ENCODE peak calls at places on chromosomes 3 and 15, in six cellular contexts. F, D, T, O, W and K are unnamed samples.

GRCh38 chr3:144948711-144949110 is 977.1 kb downstream of the DIPK2A start:
- DNase-seq in F (no peak), D (no peak), T (no peak), O (no peak), W (no peak), K (no peak)

GRCh38 chr15:91445701-91446100 is 345.6 kb downstream of the SV2B start:
- DNase-seq in F (no peak), D (no peak), T (no peak), O (no peak), W (peak; percentile 4), K (no peak)

GRCh38 chr15:58583171-58583908 is 151.5 kb downstream of the LIPC start:
- DNase-seq in F (no peak), D (no peak), T (no peak), O (no peak), W (no peak), K (no peak)

GRCh38 chr3:71064288-71064975 is 519.1 kb downstream of the FOXP1 start:
- DNase-seq in F (no peak), D (no peak), T (peak; percentile 73), O (peak; percentile 67), W (peak; percentile 68), K (peak; percentile 39)

GRCh38 chr3:8888296-8888915 is 74.9 kb downstream of the RAD18 start:
- DNase-seq in F (no peak), D (no peak), T (no peak), O (peak; percentile 73), W (peak; percentile 91), K (no peak)

GRCh38 chr3:114310701-114311100 is 16.9 kb downstream of the TIGIT start:
- DNase-seq in F (no peak), D (no peak), T (no peak), O (no peak), W (peak; percentile 40), K (no peak)

GRCh38 chr3:100209948-100210776 is 50.6 kb upstream of the TBC1D23 start:
- DNase-seq in F (no peak), D (no peak), T (no peak), O (peak; percentile 68), W (peak; percentile 30), K (no peak)

GRCh38 chr3:75863878-75864277 is 78.5 kb upstream of the ZNF717 start:
- DNase-seq in F (no peak), D (no peak), T (no peak), O (no peak), W (no peak), K (no peak)

GRCh38 chr3:156352728-156353127 is 202.2 kb downstream of the SSR3 start:
- DNase-seq in F (no peak), D (no peak), T (no peak), O (no peak), W (no peak), K (no peak)

GRCh38 chr3:49701388-49702077 is 12.2 kb downstream of the RNF123 start:
- DNase-seq in F (no peak), D (peak; percentile 74), T (peak; percentile 57), O (no peak), W (no peak), K (no peak)

GRCh38 chr15:93210995-93211394 is 122.0 kb upstream of the RGMA start:
- DNase-seq in F (no peak), D (no peak), T (peak; percentile 90), O (no peak), W (no peak), K (no peak)

GRCh38 chr3:75048650-75049049 is 434.2 kb upstream of the CNTN3 start:
- DNase-seq in F (no peak), D (peak; percentile 29), T (no peak), O (no peak), W (peak; percentile 3), K (no peak)

GRCh38 chr15:94576889-94577533 is 345.6 kb downstream of the MCTP2 start:
- DNase-seq in F (peak; percentile 31), D (peak; percentile 67), T (peak; percentile 71), O (no peak), W (no peak), K (peak; percentile 12)

GRCh38 chr15:82656641-82657266 is 9.6 kb upstream of the CPEB1 start:
- DNase-seq in F (no peak), D (no peak), T (no peak), O (no peak), W (no peak), K (no peak)

GRCh38 chr3:127337001-127337400 is 49.2 kb upstream of the PRR20G start:
- DNase-seq in F (no peak), D (no peak), T (no peak), O (no peak), W (no peak), K (no peak)

GRCh38 chr3:109803274-109803673 is 465.9 kb upstream of the DPPA4 start:
- DNase-seq in F (no peak), D (no peak), T (peak; percentile 27), O (no peak), W (no peak), K (no peak)

GRCh38 chr15:39501366-39501765 is 79.5 kb upstream of the THBS1 start:
- DNase-seq in F (no peak), D (no peak), T (no peak), O (peak; percentile 51), W (peak; percentile 59), K (no peak)

GRCh38 chr15:39499701-39500100 is 81.2 kb upstream of the THBS1 start:
- DNase-seq in F (no peak), D (no peak), T (no peak), O (no peak), W (no peak), K (no peak)

GRCh38 chr15:39503526-39503925 is 77.4 kb upstream of the THBS1 start:
- DNase-seq in F (no peak), D (no peak), T (no peak), O (no peak), W (no peak), K (no peak)

GRCh38 chr15:39502616-39503195 is 78.2 kb upstream of the THBS1 start:
- DNase-seq in F (no peak), D (no peak), T (no peak), O (peak; percentile 68), W (peak; percentile 87), K (no peak)

DNA sequence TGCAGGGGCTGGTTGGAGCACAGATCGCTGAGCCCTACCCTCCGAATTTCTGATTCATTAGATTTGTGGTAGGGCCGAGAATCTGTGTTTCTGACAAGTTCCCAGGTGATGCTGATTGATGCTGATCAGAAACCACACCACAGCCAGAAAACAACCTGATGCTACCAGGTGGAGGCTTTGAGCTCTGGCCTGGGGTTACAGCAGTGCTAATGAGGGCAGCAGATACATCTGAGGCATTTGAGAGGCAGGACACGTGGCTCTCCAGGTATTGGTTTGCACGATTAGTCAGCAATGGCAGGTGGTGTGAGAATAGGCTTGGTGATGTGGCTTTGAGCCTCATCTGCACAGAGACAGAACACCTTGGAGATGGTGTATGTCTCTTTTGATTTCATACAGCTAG is 78.8 kb upstream of the THBS1 start:
- DNase-seq in F (no peak), D (no peak), T (no peak), O (no peak), W (no peak), K (no peak)
- H2BK5ac ChIP-seq in F (no peak overlapping the region), D (no peak overlapping the region), T (no peak overlapping the region), O (no peak overlapping the region), W (peak overlapping the region; percentile 47), K (no peak overlapping the region)

GRCh38 chr3:196181127-196181546 is 30.1 kb downstream of the ZDHHC19 start:
- DNase-seq in F (no peak), D (no peak), T (no peak), O (no peak), W (no peak), K (no peak)

GRCh38 chr3:196178993-196179379 is 32.2 kb downstream of the ZDHHC19 start:
- DNase-seq in F (no peak), D (no peak), T (no peak), O (no peak), W (no peak), K (no peak)

GRCh38 chr3:196177967-196178366 is 33.2 kb downstream of the ZDHHC19 start:
- DNase-seq in F (no peak), D (no peak), T (no peak), O (no peak), W (no peak), K (no peak)

GRCh38 chr3:196179380-196180308 is 31.6 kb downstream of the ZDHHC19 start:
- DNase-seq in F (no peak), D (peak; percentile 74), T (peak; percentile 52), O (no peak), W (peak; percentile 77), K (no peak)

GRCh38 chr3:196180346-196180745 is 30.9 kb downstream of the ZDHHC19 start:
- DNase-seq in F (no peak), D (no peak), T (no peak), O (no peak), W (no peak), K (no peak)
- H3K4me2 ChIP-seq in F (no peak overlapping the region), D (no peak overlapping the region), T (no peak overlapping the region), O (no peak overlapping the region), W (no peak overlapping the region), K (no peak overlapping the region)

GRCh38 chr3:50850639-50851511 is 176.1 kb downstream of the DOCK3 start:
- DNase-seq in F (no peak), D (peak; percentile 39), T (no peak), O (no peak), W (no peak), K (no peak)
- H2BK5ac ChIP-seq in F (peak overlapping the region; percentile 91), D (no peak overlapping the region), T (no peak overlapping the region), O (no peak overlapping the region), W (no peak overlapping the region), K (no peak overlapping the region)

GRCh38 chr15:77568960-77569646 is 63.6 kb downstream of the LINGO1 start:
- DNase-seq in F (no peak), D (no peak), T (no peak), O (peak; percentile 60), W (peak; percentile 11), K (no peak)
- H3K4me2 ChIP-seq in F (no peak overlapping the region), D (no peak overlapping the region), T (no peak overlapping the region), O (peak overlapping the region; percentile 52), W (peak overlapping the region; percentile 67), K (no peak overlapping the region)

GRCh38 chr15:64443747-64444621 is 16.4 kb upstream of the ZNF609 start:
- DNase-seq in F (no peak), D (no peak), T (no peak), O (peak; percentile 74), W (peak; percentile 92), K (no peak)
- H2BK5ac ChIP-seq in F (no peak overlapping the region), D (no peak overlapping the region), T (no peak overlapping the region), O (peak overlapping the region; percentile 36), W (peak overlapping the region; percentile 74), K (no peak overlapping the region)

GRCh38 chr3:143654906-143655305 is 193.4 kb downstream of the SLC9A9 start:
- DNase-seq in F (no peak), D (no peak), T (no peak), O (no peak), W (no peak), K (no peak)
- H3K4me2 ChIP-seq in F (no peak overlapping the region), D (no peak overlapping the region), T (no peak overlapping the region), O (no peak overlapping the region), W (no peak overlapping the region), K (no peak overlapping the region)